ENCODE peak calls at places on chromosomes 1 and 21, in six cellular contexts. One of them, this sample, is unnamed.

GRCh38 chr21:44482581-44483287 is 27.4 kb downstream of the LRRC3 start:
- DNase-seq in CD4-positive, alpha-beta T cell: no peak
- DNase-seq in NCI-H2081: no peak
- DNase-seq in stimulated activated CD4-positive, alpha-beta T cell treated with anti-CD3 and anti-CD28 coated beads, Interleukin-4, amount 100 ng/mL, for 48 hours: no peak
- DNase-seq in ecto neural progenitor cell: no peak
- DNase-seq in natural killer cell: no peak
- DNase-seq in this sample: peak

GRCh38 chr1:221716713-221717490 is 25.0 kb downstream of the DUSP10 start:
- DNase-seq in CD4-positive, alpha-beta T cell: no peak
- DNase-seq in NCI-H2081: no peak
- DNase-seq in stimulated activated CD4-positive, alpha-beta T cell treated with anti-CD3 and anti-CD28 coated beads, Interleukin-4, amount 100 ng/mL, for 48 hours: no peak
- DNase-seq in ecto neural progenitor cell: no peak
- DNase-seq in natural killer cell: no peak
- DNase-seq in this sample: no peak

GRCh38 chr1:108661030-108661609 is at the start of gene HENMT1:
- DNase-seq in CD4-positive, alpha-beta T cell: peak
- DNase-seq in NCI-H2081: no peak
- DNase-seq in stimulated activated CD4-positive, alpha-beta T cell treated with anti-CD3 and anti-CD28 coated beads, Interleukin-4, amount 100 ng/mL, for 48 hours: peak
- DNase-seq in ecto neural progenitor cell: peak
- DNase-seq in natural killer cell: peak
- DNase-seq in this sample: no peak

GRCh38 chr1:68826861-68827260 is 330.0 kb upstream of the DEPDC1 start:
- DNase-seq in CD4-positive, alpha-beta T cell: no peak
- DNase-seq in NCI-H2081: no peak
- DNase-seq in stimulated activated CD4-positive, alpha-beta T cell treated with anti-CD3 and anti-CD28 coated beads, Interleukin-4, amount 100 ng/mL, for 48 hours: no peak
- DNase-seq in ecto neural progenitor cell: no peak
- DNase-seq in natural killer cell: no peak
- DNase-seq in this sample: no peak

GRCh38 chr1:56578664-56578962 is 750 bp downstream of the PLPP3 start:
- DNase-seq in CD4-positive, alpha-beta T cell: no peak
- DNase-seq in NCI-H2081: peak
- DNase-seq in stimulated activated CD4-positive, alpha-beta T cell treated with anti-CD3 and anti-CD28 coated beads, Interleukin-4, amount 100 ng/mL, for 48 hours: no peak
- DNase-seq in ecto neural progenitor cell: no peak
- DNase-seq in natural killer cell: no peak
- DNase-seq in this sample: no peak

GRCh38 chr1:235791532-235792060 is 75.1 kb downstream of the LYST start:
- DNase-seq in CD4-positive, alpha-beta T cell: no peak
- DNase-seq in NCI-H2081: no peak
- DNase-seq in stimulated activated CD4-positive, alpha-beta T cell treated with anti-CD3 and anti-CD28 coated beads, Interleukin-4, amount 100 ng/mL, for 48 hours: no peak
- DNase-seq in ecto neural progenitor cell: no peak
- DNase-seq in natural killer cell: no peak
- DNase-seq in this sample: no peak

GRCh38 chr1:8145525-8145924 is 119.4 kb upstream of the ERRFI1 start:
- DNase-seq in CD4-positive, alpha-beta T cell: no peak
- DNase-seq in NCI-H2081: no peak
- DNase-seq in stimulated activated CD4-positive, alpha-beta T cell treated with anti-CD3 and anti-CD28 coated beads, Interleukin-4, amount 100 ng/mL, for 48 hours: no peak
- DNase-seq in ecto neural progenitor cell: no peak
- DNase-seq in natural killer cell: no peak
- DNase-seq in this sample: no peak

GRCh38 chr1:151984313-151984956 is 9.2 kb downstream of the S100A10 start:
- DNase-seq in CD4-positive, alpha-beta T cell: no peak
- DNase-seq in NCI-H2081: no peak
- DNase-seq in stimulated activated CD4-positive, alpha-beta T cell treated with anti-CD3 and anti-CD28 coated beads, Interleukin-4, amount 100 ng/mL, for 48 hours: peak
- DNase-seq in ecto neural progenitor cell: no peak
- DNase-seq in natural killer cell: no peak
- DNase-seq in this sample: no peak

GRCh38 chr1:234699795-234700665 is 90.1 kb upstream of the IRF2BP2 start:
- DNase-seq in CD4-positive, alpha-beta T cell: no peak
- DNase-seq in NCI-H2081: no peak
- DNase-seq in stimulated activated CD4-positive, alpha-beta T cell treated with anti-CD3 and anti-CD28 coated beads, Interleukin-4, amount 100 ng/mL, for 48 hours: no peak
- DNase-seq in ecto neural progenitor cell: no peak
- DNase-seq in natural killer cell: no peak
- DNase-seq in this sample: no peak

GRCh38 chr1:207925210-207925609 is 14.3 kb upstream of the CD34 start:
- DNase-seq in CD4-positive, alpha-beta T cell: no peak
- DNase-seq in NCI-H2081: no peak
- DNase-seq in stimulated activated CD4-positive, alpha-beta T cell treated with anti-CD3 and anti-CD28 coated beads, Interleukin-4, amount 100 ng/mL, for 48 hours: no peak
- DNase-seq in ecto neural progenitor cell: peak
- DNase-seq in natural killer cell: no peak
- DNase-seq in this sample: no peak

GRCh38 chr1:181021811-181022434 is 747 bp downstream of the STX6 start:
- DNase-seq in CD4-positive, alpha-beta T cell: peak
- DNase-seq in NCI-H2081: peak
- DNase-seq in stimulated activated CD4-positive, alpha-beta T cell treated with anti-CD3 and anti-CD28 coated beads, Interleukin-4, amount 100 ng/mL, for 48 hours: peak
- DNase-seq in ecto neural progenitor cell: peak
- DNase-seq in natural killer cell: peak
- DNase-seq in this sample: peak

GRCh38 chr1:186574951-186575747 is 105.1 kb downstream of the PTGS2 start:
- DNase-seq in CD4-positive, alpha-beta T cell: no peak
- DNase-seq in NCI-H2081: no peak
- DNase-seq in stimulated activated CD4-positive, alpha-beta T cell treated with anti-CD3 and anti-CD28 coated beads, Interleukin-4, amount 100 ng/mL, for 48 hours: no peak
- DNase-seq in ecto neural progenitor cell: no peak
- DNase-seq in natural killer cell: no peak
- DNase-seq in this sample: no peak

GRCh38 chr1:211739671-211740411 is 64.4 kb upstream of the NEK2 start:
- DNase-seq in CD4-positive, alpha-beta T cell: no peak
- DNase-seq in NCI-H2081: no peak
- DNase-seq in stimulated activated CD4-positive, alpha-beta T cell treated with anti-CD3 and anti-CD28 coated beads, Interleukin-4, amount 100 ng/mL, for 48 hours: no peak
- DNase-seq in ecto neural progenitor cell: no peak
- DNase-seq in natural killer cell: no peak
- DNase-seq in this sample: no peak

GRCh38 chr1:165857046-165857801 is 29.8 kb downstream of the UCK2 start:
- DNase-seq in CD4-positive, alpha-beta T cell: no peak
- DNase-seq in NCI-H2081: no peak
- DNase-seq in stimulated activated CD4-positive, alpha-beta T cell treated with anti-CD3 and anti-CD28 coated beads, Interleukin-4, amount 100 ng/mL, for 48 hours: no peak
- DNase-seq in ecto neural progenitor cell: no peak
- DNase-seq in natural killer cell: no peak
- DNase-seq in this sample: no peak

GRCh38 chr1:228037401-228038386 is 30.9 kb downstream of the WNT3A start:
- DNase-seq in CD4-positive, alpha-beta T cell: no peak
- DNase-seq in NCI-H2081: no peak
- DNase-seq in stimulated activated CD4-positive, alpha-beta T cell treated with anti-CD3 and anti-CD28 coated beads, Interleukin-4, amount 100 ng/mL, for 48 hours: peak
- DNase-seq in ecto neural progenitor cell: peak
- DNase-seq in natural killer cell: no peak
- DNase-seq in this sample: no peak

GRCh38 chr1:3819626-3820245 is 23.4 kb upstream of the LRRC47 start:
- DNase-seq in CD4-positive, alpha-beta T cell: no peak
- DNase-seq in NCI-H2081: no peak
- DNase-seq in stimulated activated CD4-positive, alpha-beta T cell treated with anti-CD3 and anti-CD28 coated beads, Interleukin-4, amount 100 ng/mL, for 48 hours: no peak
- DNase-seq in ecto neural progenitor cell: no peak
- DNase-seq in natural killer cell: no peak
- DNase-seq in this sample: no peak

GRCh38 chr1:116131866-116132605 is 20.8 kb downstream of the MAB21L3 start:
- DNase-seq in CD4-positive, alpha-beta T cell: no peak
- DNase-seq in NCI-H2081: no peak
- DNase-seq in stimulated activated CD4-positive, alpha-beta T cell treated with anti-CD3 and anti-CD28 coated beads, Interleukin-4, amount 100 ng/mL, for 48 hours: no peak
- DNase-seq in ecto neural progenitor cell: peak
- DNase-seq in natural killer cell: no peak
- DNase-seq in this sample: no peak

GRCh38 chr1:63119575-63120155 is 202.7 kb upstream of the FOXD3 start:
- DNase-seq in CD4-positive, alpha-beta T cell: no peak
- DNase-seq in NCI-H2081: no peak
- DNase-seq in stimulated activated CD4-positive, alpha-beta T cell treated with anti-CD3 and anti-CD28 coated beads, Interleukin-4, amount 100 ng/mL, for 48 hours: no peak
- DNase-seq in ecto neural progenitor cell: no peak
- DNase-seq in natural killer cell: no peak
- DNase-seq in this sample: no peak

GRCh38 chr21:31732538-31732864 is 583 bp upstream of the SCAF4 start:
- DNase-seq in CD4-positive, alpha-beta T cell: no peak
- DNase-seq in NCI-H2081: no peak
- DNase-seq in stimulated activated CD4-positive, alpha-beta T cell treated with anti-CD3 and anti-CD28 coated beads, Interleukin-4, amount 100 ng/mL, for 48 hours: no peak
- DNase-seq in ecto neural progenitor cell: no peak
- DNase-seq in natural killer cell: no peak
- DNase-seq in this sample: no peak

GRCh38 chr1:236067854-236068454 is 3.1 kb upstream of the NID1 start:
- DNase-seq in CD4-positive, alpha-beta T cell: no peak
- DNase-seq in NCI-H2081: no peak
- DNase-seq in stimulated activated CD4-positive, alpha-beta T cell treated with anti-CD3 and anti-CD28 coated beads, Interleukin-4, amount 100 ng/mL, for 48 hours: no peak
- DNase-seq in ecto neural progenitor cell: no peak
- DNase-seq in natural killer cell: no peak
- DNase-seq in this sample: no peak

GRCh38 chr1:243315455-243315854 is 59.6 kb downstream of the SDCCAG8 start:
- DNase-seq in CD4-positive, alpha-beta T cell: no peak
- DNase-seq in NCI-H2081: no peak
- DNase-seq in stimulated activated CD4-positive, alpha-beta T cell treated with anti-CD3 and anti-CD28 coated beads, Interleukin-4, amount 100 ng/mL, for 48 hours: no peak
- DNase-seq in ecto neural progenitor cell: no peak
- DNase-seq in natural killer cell: no peak
- DNase-seq in this sample: no peak

GRCh38 chr21:17051054-17051453 is 461.8 kb upstream of the CXADR start:
- DNase-seq in CD4-positive, alpha-beta T cell: no peak
- DNase-seq in NCI-H2081: no peak
- DNase-seq in stimulated activated CD4-positive, alpha-beta T cell treated with anti-CD3 and anti-CD28 coated beads, Interleukin-4, amount 100 ng/mL, for 48 hours: no peak
- DNase-seq in ecto neural progenitor cell: no peak
- DNase-seq in natural killer cell: no peak
- DNase-seq in this sample: no peak

GRCh38 chr21:43703068-43703880 is 15.7 kb upstream of the PDXK start:
- DNase-seq in CD4-positive, alpha-beta T cell: no peak
- DNase-seq in NCI-H2081: no peak
- DNase-seq in stimulated activated CD4-positive, alpha-beta T cell treated with anti-CD3 and anti-CD28 coated beads, Interleukin-4, amount 100 ng/mL, for 48 hours: no peak
- DNase-seq in ecto neural progenitor cell: no peak
- DNase-seq in natural killer cell: peak
- DNase-seq in this sample: no peak

GRCh38 chr1:43074709-43075108 is 97.4 kb downstream of the EBNA1BP2 start:
- DNase-seq in CD4-positive, alpha-beta T cell: no peak
- DNase-seq in NCI-H2081: no peak
- DNase-seq in stimulated activated CD4-positive, alpha-beta T cell treated with anti-CD3 and anti-CD28 coated beads, Interleukin-4, amount 100 ng/mL, for 48 hours: no peak
- DNase-seq in ecto neural progenitor cell: no peak
- DNase-seq in natural killer cell: no peak
- DNase-seq in this sample: no peak

GRCh38 chr1:85560305-85560704 is 20.3 kb upstream of the CCN1 start:
- DNase-seq in CD4-positive, alpha-beta T cell: no peak
- DNase-seq in NCI-H2081: no peak
- DNase-seq in stimulated activated CD4-positive, alpha-beta T cell treated with anti-CD3 and anti-CD28 coated beads, Interleukin-4, amount 100 ng/mL, for 48 hours: no peak
- DNase-seq in ecto neural progenitor cell: no peak
- DNase-seq in natural killer cell: no peak
- DNase-seq in this sample: no peak

GRCh38 chr1:1237874-1238701 is 6.1 kb downstream of the B3GALT6 start:
- DNase-seq in CD4-positive, alpha-beta T cell: no peak
- DNase-seq in NCI-H2081: no peak
- DNase-seq in stimulated activated CD4-positive, alpha-beta T cell treated with anti-CD3 and anti-CD28 coated beads, Interleukin-4, amount 100 ng/mL, for 48 hours: no peak
- DNase-seq in ecto neural progenitor cell: no peak
- DNase-seq in natural killer cell: no peak
- DNase-seq in this sample: no peak

GRCh38 chr1:21244986-21245687 is 45.1 kb downstream of the ECE1 start:
- DNase-seq in CD4-positive, alpha-beta T cell: no peak
- DNase-seq in NCI-H2081: no peak
- DNase-seq in stimulated activated CD4-positive, alpha-beta T cell treated with anti-CD3 and anti-CD28 coated beads, Interleukin-4, amount 100 ng/mL, for 48 hours: no peak
- DNase-seq in ecto neural progenitor cell: no peak
- DNase-seq in natural killer cell: no peak
- DNase-seq in this sample: no peak

GRCh38 chr1:179785025-179785424 is 41.9 kb downstream of the FAM163A start:
- DNase-seq in CD4-positive, alpha-beta T cell: no peak
- DNase-seq in NCI-H2081: peak
- DNase-seq in stimulated activated CD4-positive, alpha-beta T cell treated with anti-CD3 and anti-CD28 coated beads, Interleukin-4, amount 100 ng/mL, for 48 hours: no peak
- DNase-seq in ecto neural progenitor cell: no peak
- DNase-seq in natural killer cell: no peak
- DNase-seq in this sample: no peak

GRCh38 chr1:218983848-218984247 is 189.8 kb upstream of the LYPLAL1 start:
- DNase-seq in CD4-positive, alpha-beta T cell: no peak
- DNase-seq in NCI-H2081: no peak
- DNase-seq in stimulated activated CD4-positive, alpha-beta T cell treated with anti-CD3 and anti-CD28 coated beads, Interleukin-4, amount 100 ng/mL, for 48 hours: no peak
- DNase-seq in ecto neural progenitor cell: peak
- DNase-seq in natural killer cell: no peak
- DNase-seq in this sample: no peak

GRCh38 chr1:108703939-108704338 is 8.8 kb upstream of the FNDC7 start:
- DNase-seq in CD4-positive, alpha-beta T cell: no peak
- DNase-seq in NCI-H2081: no peak
- DNase-seq in stimulated activated CD4-positive, alpha-beta T cell treated with anti-CD3 and anti-CD28 coated beads, Interleukin-4, amount 100 ng/mL, for 48 hours: no peak
- DNase-seq in ecto neural progenitor cell: no peak
- DNase-seq in natural killer cell: no peak
- DNase-seq in this sample: no peak

GRCh38 chr1:206887701-206888100 is 9.5 kb upstream of the IL24 start:
- DNase-seq in CD4-positive, alpha-beta T cell: no peak
- DNase-seq in NCI-H2081: no peak
- DNase-seq in stimulated activated CD4-positive, alpha-beta T cell treated with anti-CD3 and anti-CD28 coated beads, Interleukin-4, amount 100 ng/mL, for 48 hours: no peak
- DNase-seq in ecto neural progenitor cell: no peak
- DNase-seq in natural killer cell: no peak
- DNase-seq in this sample: no peak

GRCh38 chr1:24267003-24267402 is 52.2 kb upstream of the GRHL3 start:
- DNase-seq in CD4-positive, alpha-beta T cell: no peak
- DNase-seq in NCI-H2081: no peak
- DNase-seq in stimulated activated CD4-positive, alpha-beta T cell treated with anti-CD3 and anti-CD28 coated beads, Interleukin-4, amount 100 ng/mL, for 48 hours: no peak
- DNase-seq in ecto neural progenitor cell: no peak
- DNase-seq in natural killer cell: no peak
- DNase-seq in this sample: no peak

GRCh38 chr1:34532113-34532512 is 222.7 kb upstream of the GJB5 start:
- DNase-seq in CD4-positive, alpha-beta T cell: no peak
- DNase-seq in NCI-H2081: no peak
- DNase-seq in stimulated activated CD4-positive, alpha-beta T cell treated with anti-CD3 and anti-CD28 coated beads, Interleukin-4, amount 100 ng/mL, for 48 hours: no peak
- DNase-seq in ecto neural progenitor cell: no peak
- DNase-seq in natural killer cell: no peak
- DNase-seq in this sample: no peak

GRCh38 chr1:94792876-94793605 is 27.1 kb upstream of the SLC44A3 start:
- DNase-seq in CD4-positive, alpha-beta T cell: no peak
- DNase-seq in NCI-H2081: no peak
- DNase-seq in stimulated activated CD4-positive, alpha-beta T cell treated with anti-CD3 and anti-CD28 coated beads, Interleukin-4, amount 100 ng/mL, for 48 hours: no peak
- DNase-seq in ecto neural progenitor cell: no peak
- DNase-seq in natural killer cell: no peak
- DNase-seq in this sample: no peak